ENCODE peak calls at places on chromosomes 5 and 9, in four cellular contexts. O, W, Q and N are unnamed samples.

GRCh38 chr5:150582281-150582791 is 58.1 kb upstream of the SYNPO start:
- DNase-seq in Q (no peak), W (no peak), O (peak; percentile 62), N (no peak)

GRCh38 chr9:21153688-21154608 is 12.3 kb upstream of the IFNW1 start:
- DNase-seq in O (no peak), W (no peak), Q (no peak), N (peak; percentile 55)

GRCh38 chr5:82312373-82312856 is 34.3 kb upstream of the RPS23 start:
- DNase-seq in W (no peak), O (peak; percentile 50), Q (peak; percentile 84), N (peak; percentile 67)

GRCh38 chr9:31700252-31701045 is 684.0 kb upstream of the ACO1 start:
- DNase-seq in W (no peak), O (no peak), Q (no peak), N (no peak)

GRCh38 chr9:121650220-121651013 is 1.0 kb upstream of the DAB2IP start:
- DNase-seq in W (no peak), O (peak; percentile 42), Q (peak; percentile 27), N (peak; percentile 71)

GRCh38 chr9:107389617-107390071 is 99.9 kb downstream of the KLF4 start:
- DNase-seq in W (no peak), Q (no peak), O (peak; percentile 65), N (no peak)

GRCh38 chr9:91376239-91376638 is 14.5 kb upstream of the AUH start:
- DNase-seq in Q (no peak), W (no peak), O (no peak), N (no peak)

GRCh38 chr9:33270146-33270545 is 5.3 kb downstream of the CHMP5 start:
- DNase-seq in Q (no peak), O (no peak), W (no peak), N (no peak)

GRCh38 chr9:10983251-10983650 is 370.4 kb upstream of the PTPRD start:
- DNase-seq in Q (no peak), O (no peak), W (no peak), N (no peak)

GRCh38 chr9:124652994-124653393 is 118.1 kb downstream of the NR6A1 start:
- DNase-seq in O (no peak), Q (no peak), W (no peak), N (no peak)

GRCh38 chr5:132044207-132044606 is 16.2 kb upstream of the IL3 start:
- DNase-seq in O (no peak), W (no peak), Q (no peak), N (no peak)

GRCh38 chr5:148909001-148909400 is 82.6 kb downstream of the ADRB2 start:
- DNase-seq in Q (no peak), W (no peak), O (no peak), N (no peak)

GRCh38 chr5:52693279-52693678 is 94.4 kb upstream of the ITGA1 start:
- DNase-seq in Q (peak; percentile 10), O (peak; percentile 30), W (no peak), N (peak; percentile 22)

GRCh38 chr9:372143-372542 is 157.5 kb downstream of the DOCK8 start:
- DNase-seq in W (no peak), Q (no peak), O (no peak), N (no peak)

GRCh38 chr5:150180241-150181027 is 9.4 kb upstream of the SLC6A7 start:
- DNase-seq in O (no peak), Q (no peak), W (no peak), N (no peak)

GRCh38 chr9:134215709-134216448 is 51.5 kb upstream of the RNU6ATAC start:
- DNase-seq in O (peak; percentile 43), Q (peak; percentile 15), W (no peak), N (no peak)

GRCh38 chr5:147479431-147479830 is 30.4 kb downstream of the DPYSL3 start:
- DNase-seq in W (peak; percentile 31), O (no peak), Q (no peak), N (no peak)

GRCh38 chr5:150531686-150532085 is 23.8 kb downstream of the NDST1 start:
- DNase-seq in Q (no peak), O (no peak), W (no peak), N (no peak)

GRCh38 chr5:176175101-176175852 is 62.9 kb upstream of the SIMC1 start:
- DNase-seq in Q (no peak), W (no peak), O (no peak), N (no peak)

GRCh38 chr9:4423207-4423610 is 67.1 kb upstream of the SLC1A1 start:
- DNase-seq in O (no peak), Q (no peak), W (no peak), N (peak; percentile 29)

GRCh38 chr9:83327323-83327722 is 210.9 kb downstream of the FRMD3 start:
- DNase-seq in O (peak; percentile 56), Q (no peak), W (no peak), N (no peak)

GRCh38 chr9:83334320-83334719 is 203.9 kb downstream of the FRMD3 start:
- DNase-seq in Q (peak; percentile 65), W (peak; percentile 11), O (peak; percentile 64), N (peak; percentile 70)

GRCh38 chr9:83327750-83328622 is 210.2 kb downstream of the FRMD3 start:
- DNase-seq in W (no peak), Q (no peak), O (no peak), N (no peak)

DNA sequence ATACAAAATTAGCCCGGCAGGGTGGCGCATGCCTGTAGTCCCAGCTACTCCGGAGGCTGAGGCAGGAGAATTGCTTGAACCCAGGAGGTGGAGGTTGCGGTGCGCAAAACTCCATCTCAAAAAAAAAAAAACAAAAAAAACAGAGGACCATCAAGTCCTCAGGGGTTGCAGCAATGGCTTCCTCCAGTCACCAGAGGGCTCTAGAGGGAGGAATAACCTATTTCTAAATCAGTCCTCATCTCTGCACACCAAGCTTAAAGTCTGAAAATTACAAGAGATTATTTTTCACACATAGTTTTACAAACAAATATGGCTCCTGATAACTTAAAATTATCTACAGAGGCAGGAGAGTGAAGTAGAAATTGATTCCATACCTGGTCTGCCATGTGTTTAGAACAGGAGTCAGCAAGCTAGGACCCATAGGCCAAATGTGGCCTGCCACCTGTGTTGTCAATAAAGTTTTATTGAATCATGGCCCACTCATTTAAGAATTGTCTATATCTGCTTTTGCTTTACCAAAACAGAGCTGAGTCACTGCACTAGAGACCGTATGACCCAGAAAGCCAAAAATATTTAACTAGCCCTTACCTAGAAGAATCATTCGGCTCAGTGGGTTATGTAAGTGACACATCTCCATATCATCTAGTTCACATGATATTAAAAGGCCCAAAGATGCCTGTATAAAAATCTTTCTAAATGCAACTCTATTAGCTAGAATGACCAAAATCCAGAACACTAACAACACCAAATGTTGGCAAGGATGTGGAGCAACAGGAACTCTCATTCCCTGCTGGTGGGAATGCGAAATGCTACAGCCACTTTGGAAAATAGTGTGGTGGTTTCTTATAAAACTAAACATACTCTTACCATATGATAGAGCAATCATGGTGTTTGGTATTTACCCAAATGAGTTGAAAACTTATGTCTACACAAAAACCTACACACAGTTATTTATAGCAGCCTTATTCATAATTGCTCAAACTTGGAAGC is 207.7 kb downstream of the FRMD3 start:
- DNase-seq in Q (peak; percentile 3), W (no peak), O (peak; percentile 7), N (no peak)
- TF ChIP-seq FOXM1 in Q (no peak), W (no peak), O (no peak), N (no peak)

GRCh38 chr9:113538131-113538530 is 74.6 kb downstream of the RGS3 start:
- DNase-seq in O (no peak), W (no peak), Q (no peak), N (no peak)

GRCh38 chr9:113536483-113537226 is 73.1 kb downstream of the RGS3 start:
- DNase-seq in W (no peak), O (no peak), Q (peak; percentile 23), N (no peak)

GRCh38 chr9:113535756-113536155 is 72.2 kb downstream of the RGS3 start:
- DNase-seq in Q (no peak), W (no peak), O (no peak), N (no peak)

GRCh38 chr9:113537227-113537810 is 73.8 kb downstream of the RGS3 start:
- DNase-seq in O (no peak), Q (no peak), W (no peak), N (no peak)

DNA sequence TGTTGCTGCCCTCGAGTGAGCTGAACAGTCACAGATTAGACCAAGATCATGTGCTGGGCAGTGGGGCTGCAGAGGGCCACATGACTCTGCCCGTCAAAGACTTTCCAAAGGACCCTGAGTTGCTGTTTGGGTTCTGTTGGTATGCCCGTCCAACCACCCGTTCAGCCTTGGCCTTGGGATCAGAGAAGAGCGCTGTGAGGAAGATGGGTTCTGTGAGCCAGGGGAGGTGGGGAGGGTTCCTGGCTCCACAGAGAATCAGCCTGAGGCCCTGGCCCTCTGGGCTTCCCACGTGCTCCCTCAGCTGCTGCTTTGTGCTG is 72.6 kb downstream of the RGS3 start:
- DNase-seq in O (no peak), Q (no peak), W (no peak), N (no peak)
- TF ChIP-seq FOXK2 in O (no peak), Q (no peak), W (no peak), N (no peak)

DNA sequence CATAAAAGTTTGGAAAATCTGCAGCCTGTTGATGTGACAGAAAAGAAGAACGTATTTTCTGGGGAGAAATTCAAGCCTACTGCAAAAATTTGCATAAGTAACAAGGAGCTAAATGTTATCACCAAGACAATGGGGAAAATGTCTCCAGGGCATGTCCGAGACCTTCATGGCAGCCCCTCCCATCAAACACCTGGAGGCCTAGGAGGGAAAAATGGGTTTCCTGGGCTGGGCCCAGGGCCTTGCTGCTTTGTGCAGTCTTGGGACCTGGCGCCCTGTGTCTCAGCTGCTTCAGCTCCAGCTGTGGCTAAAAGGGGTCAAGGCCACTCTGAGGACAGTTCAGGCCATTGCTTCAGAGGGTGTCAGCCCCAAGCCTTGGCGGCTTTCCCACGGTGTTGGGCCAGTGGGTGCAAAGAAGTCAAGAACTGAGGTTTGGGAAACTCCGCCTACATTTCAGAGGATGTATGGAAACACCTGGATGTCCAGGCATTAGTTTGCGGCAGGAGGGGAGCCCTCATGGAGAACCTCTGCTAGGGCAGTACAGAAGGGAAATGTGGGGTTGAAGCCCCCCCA is 13.1 kb downstream of the CERT1 start:
- DNase-seq in O (no peak), W (no peak), Q (no peak), N (no peak)
- TF ChIP-seq FOXM1 in O (no peak), W (no peak), Q (no peak), N (no peak)

GRCh38 chr5:89728750-89729149 is 680.8 kb downstream of the CETN3 start:
- DNase-seq in W (no peak), Q (no peak), O (no peak), N (no peak)

GRCh38 chr5:89733772-89734171 is 675.8 kb downstream of the CETN3 start:
- DNase-seq in O (no peak), Q (no peak), W (no peak), N (no peak)

GRCh38 chr5:89728134-89728533 is 681.4 kb downstream of the CETN3 start:
- DNase-seq in W (no peak), O (no peak), Q (no peak), N (no peak)

GRCh38 chr5:89735108-89735507 is 674.4 kb downstream of the CETN3 start:
- DNase-seq in W (no peak), O (no peak), Q (no peak), N (no peak)

DNA sequence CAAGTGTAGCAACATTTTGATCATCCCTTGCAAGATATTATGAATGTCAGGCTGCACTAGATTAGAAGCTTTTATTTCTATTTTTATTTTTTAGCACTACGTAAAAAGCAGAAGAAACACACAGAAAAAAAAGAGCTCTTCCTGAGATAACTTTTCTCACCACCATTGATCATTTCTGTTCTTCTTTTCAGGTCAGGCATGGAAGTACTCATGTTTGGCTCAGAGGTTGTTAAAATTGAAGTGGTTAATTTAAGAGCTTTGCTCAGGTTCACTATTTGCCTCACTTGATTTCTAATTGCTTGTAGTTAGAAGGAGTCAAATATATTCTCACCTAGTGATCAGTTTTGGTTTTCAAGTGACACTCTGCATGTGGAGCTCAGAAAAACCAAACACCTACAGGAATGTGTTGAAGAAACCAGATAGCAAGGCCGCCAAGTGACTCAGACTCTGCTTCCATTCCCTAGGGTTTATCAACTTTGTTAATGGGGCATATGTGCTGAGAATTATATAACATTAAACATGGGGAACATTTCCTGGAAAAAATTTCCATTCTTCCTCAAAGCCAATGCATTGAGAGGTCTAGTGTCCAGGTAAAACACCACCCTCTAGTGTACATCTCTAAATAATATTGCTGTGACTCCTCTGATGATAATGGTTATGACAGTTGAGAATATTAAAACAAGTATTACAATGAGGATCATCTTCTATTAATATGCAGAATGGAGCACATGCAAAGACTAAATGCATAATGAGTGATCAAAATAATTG is 679.7 kb downstream of the CETN3 start:
- DNase-seq in Q (peak; percentile 5), O (no peak), W (peak; percentile 34), N (peak; percentile 4)
- TF ChIP-seq FOXK2 in Q (no peak), O (no peak), W (no peak), N (no peak)